ENCODE peak calls at places on chromosomes 5 and 9, in four cellular contexts. One of them, this sample, is unnamed.

GRCh38 chr9:26935847-26936246 is 11.2 kb downstream of the PLAA start:
- DNase-seq in KG1: no peak
- DNase-seq in pons: no peak
- DNase-seq in posterior cingulate gyrus: no peak
- DNase-seq in this sample: no peak

GRCh38 chr9:138068601-138069035 is 191.0 kb downstream of the CACNA1B start:
- DNase-seq in KG1: no peak
- DNase-seq in posterior cingulate gyrus: no peak
- DNase-seq in pons: no peak
- DNase-seq in this sample: no peak

GRCh38 chr5:32108167-32108566 is 66.0 kb downstream of the GOLPH3 start:
- DNase-seq in pons: no peak
- DNase-seq in KG1: no peak
- DNase-seq in posterior cingulate gyrus: no peak
- DNase-seq in this sample: no peak

GRCh38 chr9:123355761-123356520 is at the start of gene CRB2:
- DNase-seq in pons: no peak
- DNase-seq in posterior cingulate gyrus: peak
- DNase-seq in KG1: no peak
- DNase-seq in this sample: no peak

GRCh38 chr5:112784726-112785125 is 47.0 kb downstream of the APC start:
- DNase-seq in pons: no peak
- DNase-seq in KG1: no peak
- DNase-seq in posterior cingulate gyrus: no peak
- DNase-seq in this sample: no peak

GRCh38 chr9:1051286-1052118 is 1.3 kb downstream of the DMRT2 start:
- DNase-seq in pons: peak
- DNase-seq in posterior cingulate gyrus: peak
- DNase-seq in KG1: no peak
- DNase-seq in this sample: no peak

GRCh38 chr5:7904170-7904569 is 35.2 kb downstream of the MTRR start:
- DNase-seq in KG1: no peak
- DNase-seq in pons: no peak
- DNase-seq in posterior cingulate gyrus: no peak
- DNase-seq in this sample: no peak

GRCh38 chr5:100904259-100904822 is 1.3 kb upstream of the ST8SIA4 start:
- DNase-seq in KG1: peak
- DNase-seq in pons: peak
- DNase-seq in posterior cingulate gyrus: no peak
- DNase-seq in this sample: no peak

GRCh38 chr5:154010660-154011059 is 28.1 kb downstream of the FAM114A2 start:
- DNase-seq in pons: no peak
- DNase-seq in posterior cingulate gyrus: no peak
- DNase-seq in KG1: no peak
- DNase-seq in this sample: no peak

GRCh38 chr9:16002816-16003215 is 450.0 kb downstream of the CCDC171 start:
- DNase-seq in KG1: no peak
- DNase-seq in pons: no peak
- DNase-seq in posterior cingulate gyrus: no peak
- DNase-seq in this sample: no peak

GRCh38 chr9:84002344-84002743 is 21.7 kb downstream of the RMI1 start:
- DNase-seq in posterior cingulate gyrus: no peak
- DNase-seq in pons: no peak
- DNase-seq in KG1: no peak
- DNase-seq in this sample: no peak

GRCh38 chr9:77582572-77583365 is 65.4 kb downstream of the GNA14 start:
- DNase-seq in posterior cingulate gyrus: no peak
- DNase-seq in pons: no peak
- DNase-seq in KG1: no peak
- DNase-seq in this sample: no peak

GRCh38 chr9:24900179-24900578 is 354.5 kb upstream of the IZUMO3 start:
- DNase-seq in posterior cingulate gyrus: no peak
- DNase-seq in pons: no peak
- DNase-seq in KG1: no peak
- DNase-seq in this sample: no peak

GRCh38 chr9:110050925-110051355 is 157.0 kb downstream of the C9orf152 start:
- DNase-seq in posterior cingulate gyrus: no peak
- DNase-seq in KG1: no peak
- DNase-seq in pons: no peak
- DNase-seq in this sample: no peak

GRCh38 chr5:62258654-62259053 is 47.4 kb upstream of the KIF2A start:
- DNase-seq in pons: no peak
- DNase-seq in posterior cingulate gyrus: no peak
- DNase-seq in KG1: no peak
- DNase-seq in this sample: no peak

GRCh38 chr5:143008809-143009521 is 238.8 kb downstream of the ARHGAP26 start:
- DNase-seq in posterior cingulate gyrus: no peak
- DNase-seq in KG1: no peak
- DNase-seq in pons: peak
- DNase-seq in this sample: peak

GRCh38 chr9:73565833-73566465 is 414.3 kb downstream of the ANXA1 start:
- DNase-seq in KG1: no peak
- DNase-seq in pons: peak
- DNase-seq in posterior cingulate gyrus: peak
- DNase-seq in this sample: no peak

GRCh38 chr5:7844901-7845300 is 6.0 kb downstream of the CFAP90 start:
- DNase-seq in KG1: no peak
- DNase-seq in pons: no peak
- DNase-seq in posterior cingulate gyrus: no peak
- DNase-seq in this sample: no peak

GRCh38 chr5:117131048-117131679 is 556.5 kb upstream of the SEMA6A start:
- DNase-seq in posterior cingulate gyrus: no peak
- DNase-seq in pons: peak
- DNase-seq in KG1: no peak
- DNase-seq in this sample: no peak

GRCh38 chr9:82673904-82674303 is 389.0 kb downstream of the RASEF start:
- DNase-seq in posterior cingulate gyrus: no peak
- DNase-seq in pons: no peak
- DNase-seq in KG1: no peak
- DNase-seq in this sample: no peak

GRCh38 chr5:7742241-7742656 is 108.7 kb downstream of the CFAP90 start:
- DNase-seq in pons: no peak
- DNase-seq in KG1: no peak
- DNase-seq in posterior cingulate gyrus: no peak
- DNase-seq in this sample: no peak

GRCh38 chr5:52693279-52693678 is 94.4 kb upstream of the ITGA1 start:
- DNase-seq in pons: peak
- DNase-seq in KG1: no peak
- DNase-seq in posterior cingulate gyrus: no peak
- DNase-seq in this sample: no peak

GRCh38 chr5:169448826-169449225 is 134.7 kb upstream of the SPDL1 start:
- DNase-seq in KG1: no peak
- DNase-seq in pons: no peak
- DNase-seq in posterior cingulate gyrus: no peak
- DNase-seq in this sample: no peak

GRCh38 chr5:16179511-16179935 is at the start of gene MARCHF11:
- DNase-seq in posterior cingulate gyrus: peak
- DNase-seq in pons: no peak
- DNase-seq in KG1: no peak
- DNase-seq in this sample: no peak

GRCh38 chr9:116646661-116647514 is 40.2 kb upstream of the TRIM32 start:
- DNase-seq in posterior cingulate gyrus: no peak
- DNase-seq in KG1: no peak
- DNase-seq in pons: peak
- DNase-seq in this sample: no peak

GRCh38 chr9:129836342-129837007 is 1.2 kb downstream of the USP20 start:
- DNase-seq in posterior cingulate gyrus: no peak
- DNase-seq in pons: no peak
- DNase-seq in KG1: no peak
- DNase-seq in this sample: no peak

GRCh38 chr5:168162464-168162863 is 129.0 kb upstream of the WWC1 start:
- DNase-seq in pons: no peak
- DNase-seq in KG1: no peak
- DNase-seq in posterior cingulate gyrus: no peak
- DNase-seq in this sample: no peak

GRCh38 chr5:5141625-5142527 is 1.7 kb downstream of the ADAMTS16 start:
- DNase-seq in KG1: peak
- DNase-seq in pons: peak
- DNase-seq in posterior cingulate gyrus: peak
- DNase-seq in this sample: peak

GRCh38 chr9:129242971-129243561 is 65.0 kb upstream of the IER5L start:
- DNase-seq in KG1: no peak
- DNase-seq in pons: no peak
- DNase-seq in posterior cingulate gyrus: no peak
- DNase-seq in this sample: no peak

GRCh38 chr5:180112101-180112861 is 40.7 kb upstream of the RNF130 start:
- DNase-seq in pons: no peak
- DNase-seq in KG1: no peak
- DNase-seq in posterior cingulate gyrus: no peak
- DNase-seq in this sample: no peak